ENCODE peak calls at places on chromosomes 5 and 9, in nine cellular contexts. T is HCT116, F is vagina, Q is sigmoid colon, G is H1, L is stomach, S is transverse colon, O is breast epithelium, H is endothelial cell of umbilical vein. P is an unnamed sample.

GRCh38 chr5:79191457-79191856 is 44.5 kb upstream of the JMY start:
- DNase-seq in T (no peak), F (no peak), Q (no peak), G (peak; percentile 7), L (no peak), S (no peak), O (no peak), H (no peak), P (no peak)

GRCh38 chr9:13555516-13555915 is 276.0 kb upstream of the MPDZ start:
- DNase-seq in T (no peak), F (no peak), Q (no peak), G (no peak), L (no peak), S (no peak), O (no peak), H (peak; percentile 53), P (no peak)

GRCh38 chr5:135878156-135878620 is 17.5 kb downstream of the IL9 start:
- DNase-seq in T (no peak), F (no peak), Q (no peak), G (no peak), L (no peak), S (no peak), O (no peak), H (no peak), P (no peak)

GRCh38 chr5:102753889-102754498 is 1.1 kb upstream of the PAM start:
- DNase-seq in T (no peak), F (no peak), Q (no peak), G (no peak), L (no peak), S (no peak), O (no peak), H (no peak), P (peak; percentile 74)

GRCh38 chr9:134125413-134126095 is 10.3 kb upstream of the WDR5 start:
- DNase-seq in T (no peak), F (no peak), Q (no peak), G (no peak), L (no peak), S (no peak), O (no peak), H (no peak), P (no peak)

GRCh38 chr9:107945961-107946360 is 456.4 kb upstream of the KLF4 start:
- DNase-seq in T (no peak), F (no peak), Q (no peak), G (no peak), L (no peak), S (no peak), O (no peak), H (no peak), P (no peak)

GRCh38 chr9:136054798-136055714 is 40.0 kb downstream of the NACC2 start:
- DNase-seq in T (no peak), F (peak; percentile 91), Q (peak; percentile 61), G (no peak), L (no peak), S (no peak), O (no peak), H (no peak), P (no peak)

GRCh38 chr5:29005386-29005785 is 1967.0 kb upstream of the CDH9 start:
- DNase-seq in T (no peak), F (no peak), Q (no peak), G (no peak), L (no peak), S (no peak), O (no peak), H (no peak), P (no peak)

GRCh38 chr5:135829681-135830383 is 4.6 kb upstream of the SLC25A48 start:
- DNase-seq in T (peak; percentile 63), F (no peak), Q (peak; percentile 87), G (peak; percentile 36), L (peak; percentile 63), S (peak; percentile 76), O (peak; percentile 42), H (peak; percentile 40), P (no peak)

GRCh38 chr5:94849821-94850736 is 231.6 kb downstream of the SLF1 start:
- DNase-seq in T (peak; percentile 59), F (no peak), Q (no peak), G (no peak), L (no peak), S (no peak), O (no peak), H (peak; percentile 40), P (no peak)

GRCh38 chr5:40384782-40385390 is 294.8 kb upstream of the PTGER4 start:
- DNase-seq in T (no peak), F (no peak), Q (no peak), G (no peak), L (no peak), S (no peak), O (no peak), H (no peak), P (no peak)

GRCh38 chr9:127723450-127723849 is 7.6 kb downstream of the TTC16 start:
- DNase-seq in T (no peak), F (no peak), Q (no peak), G (no peak), L (peak; percentile 27), S (peak; percentile 39), O (no peak), H (no peak), P (no peak)

GRCh38 chr5:179679014-179679674 is 1.7 kb downstream of the CBY3 start:
- DNase-seq in T (no peak), F (no peak), Q (peak; percentile 91), G (peak; percentile 81), L (peak; percentile 80), S (peak; percentile 84), O (peak; percentile 77), H (peak; percentile 65), P (peak; percentile 93)

GRCh38 chr5:81751836-81752643 is 1.1 kb upstream of the SSBP2 start:
- DNase-seq in T (no peak), F (no peak), Q (peak; percentile 77), G (no peak), L (peak; percentile 30), S (no peak), O (peak; percentile 37), H (peak; percentile 15), P (no peak)

GRCh38 chr5:179113143-179113530 is 53.0 kb downstream of the ZNF354C start:
- DNase-seq in T (no peak), F (no peak), Q (no peak), G (no peak), L (peak; percentile 5), S (no peak), O (peak; percentile 4), H (no peak), P (no peak)

GRCh38 chr9:26789959-26790358 is 102.6 kb downstream of the CAAP1 start:
- DNase-seq in T (no peak), F (no peak), Q (no peak), G (no peak), L (no peak), S (no peak), O (no peak), H (no peak), P (no peak)

GRCh38 chr9:16364347-16364746 is 506.1 kb downstream of the BNC2 start:
- DNase-seq in T (no peak), F (no peak), Q (no peak), G (no peak), L (no peak), S (no peak), O (no peak), H (peak; percentile 80), P (no peak)

GRCh38 chr5:78724061-78724460 is 75.5 kb upstream of the LHFPL2 start:
- DNase-seq in T (no peak), F (no peak), Q (no peak), G (no peak), L (no peak), S (no peak), O (no peak), H (no peak), P (no peak)

GRCh38 chr9:129436751-129437625 is 183.9 kb downstream of the C9orf50 start:
- DNase-seq in T (no peak), F (no peak), Q (peak; percentile 83), G (no peak), L (peak; percentile 85), S (peak; percentile 47), O (peak; percentile 36), H (peak; percentile 57), P (no peak)

GRCh38 chr9:117414906-117415583 is at the start of gene ASTN2:
- DNase-seq in T (no peak), F (no peak), Q (no peak), G (no peak), L (no peak), S (no peak), O (no peak), H (no peak), P (no peak)

GRCh38 chr9:21119093-21119770 is 22.4 kb downstream of the IFNW1 start:
- DNase-seq in T (no peak), F (no peak), Q (no peak), G (no peak), L (no peak), S (no peak), O (no peak), H (peak; percentile 11), P (no peak)
- TF ChIP-seq POLR2AphosphoS5 in T (no peak), F (no peak), Q (no peak), G (no peak), L (no peak), S (no peak), O (no peak), H (no peak), P (no peak)

GRCh38 chr5:1324719-1325190 is 20.1 kb downstream of the CLPTM1L start:
- DNase-seq in T (no peak), F (no peak), Q (peak; percentile 24), G (no peak), L (no peak), S (no peak), O (no peak), H (no peak), P (peak; percentile 51)
- H3K36me3 ChIP-seq in T (peaks cover 45% of the 10 kb centered on the region), F (no peaks in the 10 kb centered on the region), Q (peaks cover 52% of the 10 kb centered on the region), G (peaks cover 55% of the 10 kb centered on the region), L (peaks cover 81% of the 10 kb centered on the region), S (peaks cover 45% of the 10 kb centered on the region), O (peaks cover 8% of the 10 kb centered on the region), H (peaks cover 53% of the 10 kb centered on the region), P (peaks cover 66% of the 10 kb centered on the region)

GRCh38 chr9:96383165-96383939 is at the start of gene SLC35D2:
- DNase-seq in T (no peak), F (no peak), Q (peak; percentile 75), G (no peak), L (peak; percentile 75), S (peak; percentile 87), O (no peak), H (peak; percentile 57), P (peak; percentile 87)
- TF ChIP-seq POLR2A in T (no peak), F (no peak), Q (no peak), G (no peak), L (no peak), S (peak; percentile 60), O (no peak), H (peak; percentile 68), P (no peak)

DNA sequence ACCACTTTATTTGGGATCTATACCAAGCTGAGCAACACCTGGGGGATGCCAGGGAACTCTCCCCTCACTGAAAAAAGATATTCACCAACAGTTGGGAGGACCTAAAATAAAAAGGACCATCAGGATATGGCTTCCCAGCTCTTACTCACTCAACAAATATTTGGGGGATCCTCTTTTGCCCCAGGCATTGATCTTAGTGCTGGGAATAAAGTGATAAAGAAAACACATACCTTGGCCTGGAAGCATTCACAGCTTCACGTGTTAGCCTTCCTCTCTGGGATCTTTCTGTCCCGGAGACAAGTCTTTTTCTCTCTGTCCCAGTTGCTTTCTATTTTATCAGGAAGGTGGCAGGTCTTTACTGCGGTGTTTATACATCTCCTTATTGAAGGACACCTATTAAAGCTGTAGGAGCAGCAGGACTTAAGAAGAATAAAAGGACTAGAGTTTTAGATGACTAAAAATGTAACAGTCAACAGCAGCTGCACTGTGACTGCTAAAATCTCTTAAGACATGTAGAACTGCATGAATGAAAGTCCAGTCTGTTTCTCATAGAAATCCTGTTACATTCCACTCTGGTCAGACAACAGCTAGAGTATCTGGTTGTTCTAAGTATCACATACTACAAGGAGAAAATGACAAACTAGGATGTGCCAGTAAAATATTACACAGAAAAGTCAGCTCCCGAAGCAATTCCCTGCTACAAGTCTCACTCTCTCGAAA is 90.0 kb upstream of the ITGA2 start:
- DNase-seq in T (no peak), F (no peak), Q (no peak), G (no peak), L (no peak), S (no peak), O (no peak), H (no peak), P (no peak)
- TF ChIP-seq POLR2AphosphoS5 in T (no peak), F (no peak), Q (no peak), G (no peak), L (no peak), S (no peak), O (no peak), H (no peak), P (no peak)